ENCODE peak calls at places on chromosomes 16 and 17, in six cellular contexts. W, C, H, E, G and J are unnamed samples.

GRCh38 chr16:85800321-85800669 is 800 bp downstream of the COX4I1 start:
- DNase-seq in C (peak; percentile 41), H (no peak), W (no peak), G (no peak), E (peak; percentile 13), J (no peak)

GRCh38 chr17:81387235-81388060 is 7.8 kb upstream of the BAHCC1 start:
- DNase-seq in H (peak; percentile 59), C (peak; percentile 70), E (no peak), G (peak; percentile 71), W (no peak), J (no peak)

GRCh38 chr16:5042574-5043171 is 8.9 kb upstream of the NAGPA start:
- DNase-seq in H (no peak), G (no peak), E (no peak), C (peak; percentile 33), W (no peak), J (no peak)

GRCh38 chr17:42407289-42407836 is 15.7 kb downstream of the CAVIN1 start:
- DNase-seq in G (peak; percentile 65), H (peak; percentile 88), C (peak; percentile 66), E (peak; percentile 73), W (no peak), J (peak; percentile 71)

GRCh38 chr16:540645-541340 is 13.3 kb downstream of the CAPN15 start:
- DNase-seq in E (no peak), G (no peak), H (no peak), C (no peak), W (no peak), J (no peak)

GRCh38 chr17:55547027-55547670 is 35.9 kb upstream of the SMIM36 start:
- DNase-seq in H (no peak), G (peak; percentile 70), E (no peak), C (no peak), W (no peak), J (no peak)

GRCh38 chr17:39866013-39866730 is 1.8 kb upstream of the ZPBP2 start:
- DNase-seq in H (no peak), W (no peak), G (no peak), E (no peak), C (no peak), J (no peak)

GRCh38 chr17:78416791-78417530 is 38.5 kb downstream of the PGS1 start:
- DNase-seq in C (no peak), G (peak; percentile 47), H (no peak), W (no peak), E (no peak), J (no peak)

GRCh38 chr16:50372611-50373344 is 4.0 kb upstream of the BRD7 start:
- DNase-seq in C (no peak), H (peak; percentile 53), W (peak; percentile 22), G (peak; percentile 21), E (no peak), J (no peak)

GRCh38 chr17:436571-436970 is 84.0 kb upstream of the RPH3AL start:
- DNase-seq in C (no peak), E (no peak), G (no peak), H (no peak), W (no peak), J (no peak)

GRCh38 chr16:69542974-69543373 is 22.8 kb upstream of the NFAT5 start:
- DNase-seq in C (no peak), E (no peak), W (no peak), H (no peak), G (peak; percentile 49), J (no peak)

GRCh38 chr17:28857848-28858360 is 3.1 kb downstream of the ERAL1 start:
- DNase-seq in G (no peak), W (no peak), H (no peak), E (no peak), C (no peak), J (no peak)

GRCh38 chr17:21246698-21247097 is 6.5 kb downstream of the NATD1 start:
- DNase-seq in E (no peak), W (no peak), C (no peak), H (no peak), G (no peak), J (no peak)

GRCh38 chr17:75901727-75902126 is 3.0 kb downstream of the MRPL38 start:
- DNase-seq in G (no peak), C (no peak), H (no peak), E (no peak), W (no peak), J (no peak)

GRCh38 chr16:11101695-11102522 is 154.1 kb downstream of the SOCS1 start:
- DNase-seq in C (peak; percentile 73), E (no peak), G (peak; percentile 88), W (no peak), H (no peak), J (no peak)

GRCh38 chr16:11101283-11101682 is 154.7 kb downstream of the SOCS1 start:
- DNase-seq in E (no peak), G (no peak), W (no peak), C (no peak), H (no peak), J (no peak)

GRCh38 chr16:11099672-11100195 is 155.4 kb downstream of the CLEC16A start:
- DNase-seq in C (no peak), E (peak; percentile 72), H (no peak), W (no peak), G (no peak), J (no peak)

GRCh38 chr16:11098601-11099377 is 154.4 kb downstream of the CLEC16A start:
- DNase-seq in W (no peak), H (no peak), G (no peak), C (no peak), E (no peak), J (no peak)

GRCh38 chr16:11100239-11100750 is 155.7 kb downstream of the SOCS1 start:
- DNase-seq in E (peak; percentile 34), G (peak; percentile 99), H (peak; percentile 62), W (peak; percentile 74), C (peak; percentile 91), J (peak; percentile 18)
- TF ChIP-seq CTCF in E (no peak), G (peak; percentile 67), H (peak; percentile 53), W (peak; percentile 45), C (peak; percentile 40), J (no peak)

GRCh38 chr16:63720848-63721247 is 1401.0 kb downstream of the CDH11 start:
- DNase-seq in G (no peak), H (no peak), W (no peak), E (peak; percentile 1), C (no peak), J (no peak)
- TF ChIP-seq CTCF in G (no peak), H (peak; percentile 33), W (peak; percentile 30), E (peak; percentile 54), C (no peak), J (no peak)

GRCh38 chr17:53570731-53571130 is 252.0 kb upstream of the KIF2B start:
- DNase-seq in W (no peak), H (no peak), E (no peak), G (peak; percentile 17), C (no peak), J (no peak)
- TF ChIP-seq CTCF in W (no peak), H (no peak), E (no peak), G (no peak), C (no peak), J (no peak)

DNA sequence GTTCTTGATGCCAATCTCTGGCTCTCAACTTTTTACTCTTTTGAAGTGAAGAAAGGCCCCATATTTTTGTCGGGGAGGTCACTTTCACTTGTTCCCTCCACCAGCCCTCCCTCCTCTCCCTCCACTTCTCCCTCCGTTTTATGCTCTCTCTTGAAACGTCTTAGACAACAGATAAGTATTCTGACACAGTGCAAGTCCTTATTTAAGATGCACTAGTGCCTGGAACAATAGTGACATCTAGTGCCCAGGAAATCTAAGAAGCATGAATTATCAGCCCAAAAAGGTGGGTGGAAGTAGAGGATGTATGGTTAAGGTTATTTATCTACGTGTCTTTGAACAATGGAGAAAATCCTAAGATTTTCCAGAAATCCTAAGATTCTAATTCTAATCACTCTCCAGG is 17.9 kb downstream of the PSME3IP1 start:
- DNase-seq in G (peak; percentile 87), W (peak; percentile 48), E (peak; percentile 84), C (peak; percentile 67), H (no peak), J (no peak)
- TF ChIP-seq CTCF in G (peak; percentile 71), W (peak; percentile 69), E (peak; percentile 96), C (peak; percentile 55), H (peak; percentile 73), J (no peak)

GRCh38 chr16:66278604-66279262 is 87.8 kb upstream of the CDH5 start:
- DNase-seq in C (no peak), W (no peak), G (no peak), H (no peak), E (no peak), J (no peak)
- TF ChIP-seq CTCF in C (no peak), W (no peak), G (no peak), H (no peak), E (peak; percentile 27), J (no peak)

GRCh38 chr17:44774271-44775135 is 15.7 kb downstream of the ADAM11 start:
- DNase-seq in E (peak; percentile 89), H (peak; percentile 88), C (peak; percentile 91), G (peak; percentile 63), W (peak; percentile 27), J (peak; percentile 99)

GRCh38 chr17:44773140-44773539 is 14.4 kb downstream of the ADAM11 start:
- DNase-seq in G (no peak), C (no peak), W (no peak), H (no peak), E (no peak), J (no peak)

GRCh38 chr17:44775838-44776621 is 17.2 kb downstream of the ADAM11 start:
- DNase-seq in C (no peak), E (no peak), G (no peak), W (no peak), H (no peak), J (no peak)

GRCh38 chr17:44776628-44777393 is 18.0 kb downstream of the ADAM11 start:
- DNase-seq in G (no peak), H (no peak), C (no peak), E (no peak), W (no peak), J (no peak)

DNA sequence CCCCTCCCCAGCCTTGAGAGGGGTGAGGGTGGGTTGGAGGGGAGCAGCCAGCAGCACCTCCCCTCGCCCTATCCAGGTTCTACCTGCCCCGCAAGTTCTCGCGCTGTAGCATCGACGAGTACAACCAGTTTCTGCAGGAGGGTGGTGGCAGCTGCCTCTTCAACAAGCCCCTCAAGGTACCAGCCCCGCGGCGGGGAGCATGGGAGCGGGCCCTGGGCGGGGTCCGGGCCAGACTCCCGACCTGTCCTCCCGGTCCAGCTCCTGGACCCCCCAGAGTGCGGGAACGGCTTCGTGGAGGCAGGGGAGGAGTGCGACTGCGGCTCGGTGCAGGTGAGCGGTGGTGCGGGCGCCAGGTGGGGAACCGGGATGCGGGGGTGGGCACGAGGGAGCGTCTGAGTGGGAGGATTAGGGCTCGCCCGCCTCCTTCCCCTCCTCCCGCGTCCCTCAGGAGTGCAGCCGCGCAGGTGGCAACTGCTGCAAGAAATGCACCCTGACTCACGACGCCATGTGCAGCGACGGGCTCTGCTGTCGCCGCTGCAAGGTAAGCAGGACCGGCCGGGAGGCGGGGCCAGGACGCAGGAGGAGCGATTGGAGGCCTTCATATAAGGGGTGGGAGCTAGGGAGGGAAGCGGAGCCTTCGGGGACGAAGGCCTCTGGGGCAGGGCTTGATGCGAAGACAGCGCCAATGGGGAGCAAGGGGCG is 16.5 kb downstream of the ADAM11 start:
- DNase-seq in C (peak; percentile 99), G (peak; percentile 96), W (peak; percentile 93), E (peak; percentile 99), H (peak; percentile 96), J (peak; percentile 96)
- TF ChIP-seq CTCF in C (no peak), G (no peak), W (no peak), E (peak; percentile 54), H (no peak), J (peak; percentile 43)